ENCODE peak calls at places on chromosomes 5 and 9, in four cellular contexts. B is naive thymus-derived CD4-positive, alpha-beta T cell; Q is PC-3; V is A673. C is an unnamed sample.
A peak's percentile ranks its signal among the peaks of the same experiment; 100 is the strongest.

GRCh38 chr5:124736814-124737186 is 9.6 kb downstream of the ZNF608 start:
- DNase-seq in Q (no peak), V (no peak), B (no peak), C (no peak)

GRCh38 chr9:134173127-134174072 is 9.0 kb upstream of the RNU6ATAC start:
- DNase-seq in V (no peak), Q (no peak), B (no peak), C (no peak)

GRCh38 chr5:130135506-130135905 is 231.2 kb downstream of the CHSY3 start:
- DNase-seq in Q (peak; percentile 35), B (no peak), V (no peak), C (peak; percentile 74)

GRCh38 chr5:82938901-82939300 is 138.3 kb downstream of the TMEM167A start:
- DNase-seq in B (no peak), V (no peak), Q (no peak), C (no peak)

GRCh38 chr5:151200913-151201445 is 22.9 kb downstream of the CCDC69 start:
- DNase-seq in Q (no peak), B (no peak), V (no peak), C (no peak)

GRCh38 chr5:105696440-105696839 is 1974.3 kb downstream of the EFNA5 start:
- DNase-seq in B (no peak), Q (peak; percentile 21), V (no peak), C (no peak)

GRCh38 chr5:61332891-61333350 is 863 bp downstream of the ZSWIM6 start:
- DNase-seq in Q (peak; percentile 45), B (no peak), V (peak; percentile 38), C (peak; percentile 53)

GRCh38 chr9:93630806-93631411 is 54.5 kb downstream of the PHF2 start:
- DNase-seq in V (no peak), B (no peak), Q (no peak), C (no peak)

GRCh38 chr9:121901616-121902015 is 191.5 kb downstream of the TTLL11 start:
- DNase-seq in B (no peak), V (no peak), Q (no peak), C (peak; percentile 54)

GRCh38 chr5:66596791-66597757 is 881 bp downstream of the MAST4 start:
- DNase-seq in Q (no peak), V (peak; percentile 32), B (peak; percentile 30), C (peak; percentile 25)

GRCh38 chr5:146130440-146131045 is 25.2 kb upstream of the PLAC8L1 start:
- DNase-seq in Q (peak; percentile 56), B (no peak), V (peak; percentile 55), C (peak; percentile 10)

GRCh38 chr9:134864821-134865190 is 15.8 kb upstream of the FCN2 start:
- DNase-seq in V (no peak), Q (no peak), B (no peak), C (no peak)

GRCh38 chr9:130906727-130907416 is 10.3 kb upstream of the QRFP start:
- DNase-seq in V (no peak), Q (no peak), B (no peak), C (no peak)
- H3K27ac ChIP-seq in V (no peak overlapping the region), Q (no peak overlapping the region), B (no peak overlapping the region), C (no peak overlapping the region)

GRCh38 chr5:172096184-172096941 is 89.9 kb upstream of the FBXW11 start:
- DNase-seq in Q (no peak), B (no peak), V (no peak), C (no peak)
- H3K27ac ChIP-seq in Q (no peak overlapping the region), B (no peak overlapping the region), V (no peak overlapping the region), C (peak overlapping the region; percentile 17)

DNA sequence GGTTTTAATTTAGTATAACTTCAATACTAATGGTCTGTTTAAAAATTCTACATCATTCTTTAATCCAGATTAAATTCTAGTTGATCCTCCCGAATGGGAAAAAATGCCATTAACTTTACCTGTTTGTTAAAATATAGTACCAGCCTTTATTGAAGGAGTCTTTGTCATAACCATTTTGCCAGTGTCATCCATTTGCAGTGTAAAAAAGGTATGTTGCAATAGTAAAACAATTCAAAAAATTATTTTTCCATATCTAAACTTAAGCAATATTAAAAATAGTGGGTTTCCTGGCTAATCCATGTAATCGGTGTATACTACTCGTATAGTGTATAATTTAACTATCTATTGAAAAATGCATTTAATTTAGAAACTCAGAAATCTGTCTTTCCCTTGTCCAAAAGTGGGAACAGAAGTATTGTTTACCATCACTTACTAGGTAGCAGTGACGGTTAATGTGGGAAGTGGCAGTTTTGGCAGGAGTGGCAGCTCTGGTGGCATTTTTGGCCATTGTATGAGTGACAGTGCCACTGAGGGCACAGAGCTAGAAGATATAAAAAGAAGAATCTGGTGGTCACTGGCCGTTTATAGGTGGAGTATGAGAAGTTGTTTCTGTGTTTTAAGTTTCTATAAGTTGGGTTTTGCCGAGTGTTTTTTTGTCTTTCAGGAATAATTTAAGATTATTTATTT is 1.9 kb downstream of the AP3S1 start:
- DNase-seq in B (no peak), V (no peak), Q (no peak), C (no peak)
- H3K27ac ChIP-seq in B (no peak overlapping the region), V (no peak overlapping the region), Q (no peak overlapping the region), C (no peak overlapping the region)

GRCh38 chr9:28542928-28543327 is 969.6 kb upstream of the C9orf72 start:
- DNase-seq in B (no peak), V (peak; percentile 80), Q (no peak), C (no peak)

GRCh38 chr9:28538132-28538531 is 964.9 kb upstream of the C9orf72 start:
- DNase-seq in B (no peak), V (no peak), Q (no peak), C (no peak)

GRCh38 chr9:28539432-28539831 is 966.2 kb upstream of the C9orf72 start:
- DNase-seq in V (no peak), Q (peak; percentile 50), B (no peak), C (no peak)
- H3K27ac ChIP-seq in V (no peak overlapping the region), Q (no peak overlapping the region), B (no peak overlapping the region), C (no peak overlapping the region)

DNA sequence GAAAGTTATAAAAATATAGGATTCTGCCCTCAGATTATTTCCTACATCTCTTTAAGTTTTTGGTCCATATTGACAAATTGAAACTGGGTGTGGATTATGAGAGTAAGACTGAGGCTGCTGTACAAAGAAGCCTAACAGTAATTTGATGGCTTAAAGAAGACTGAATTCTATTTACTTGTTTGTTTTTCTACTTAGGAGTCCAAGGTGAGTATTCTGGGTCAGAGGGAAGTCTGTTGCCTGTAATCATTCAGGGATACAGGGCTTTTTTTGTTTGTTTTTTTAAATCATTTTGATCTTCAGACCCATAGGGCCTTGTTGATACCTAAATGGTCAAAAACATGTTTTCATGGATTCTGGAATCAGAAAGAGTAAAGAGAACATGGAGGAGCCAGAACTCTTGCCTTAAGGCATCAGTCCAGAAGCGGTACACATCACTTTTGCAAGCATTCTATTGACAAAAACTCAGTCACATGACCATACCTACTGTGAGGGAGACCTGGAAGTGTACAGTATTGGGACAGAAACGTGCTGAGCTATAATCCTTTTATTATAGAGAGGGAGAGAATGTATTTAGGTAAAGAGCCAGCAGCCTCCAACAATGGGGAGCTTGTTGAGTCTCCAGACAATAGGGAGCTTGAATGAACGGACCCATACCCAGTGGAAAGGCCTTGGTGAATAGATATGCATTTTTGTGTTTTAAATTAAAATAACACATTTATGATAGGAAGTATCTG is 102.7 kb downstream of the LRRC70 start:
- DNase-seq in B (no peak), Q (no peak), V (no peak), C (no peak)
- H3K27ac ChIP-seq in B (no peak overlapping the region), Q (no peak overlapping the region), V (no peak overlapping the region), C (no peak overlapping the region)